ENCODE peak calls at places on chromosomes 5 and 9, in six cellular contexts. O is hepatocyte; R is mucosa of descending colon; S is right cardiac atrium; P is GM23248; B is CD8-positive, alpha-beta T cell. T is an unnamed sample. For H3K4me1, the result is how much of the 10 kb centered on the place peaks cover.

GRCh38 chr9:132163457-132163875 is 1.6 kb downstream of the NTNG2 start:
- DNase-seq in R (no peak), S (peak), B (no peak), O (peak), P (peak), T (peak)

GRCh38 chr5:122779451-122779850 is 4.6 kb downstream of the SNX2 start:
- DNase-seq in O (no peak), P (peak), S (no peak), R (no peak), B (no peak), T (peak)

GRCh38 chr9:136434580-136435169 is 5.0 kb downstream of the INPP5E start:
- DNase-seq in R (no peak), S (no peak), P (no peak), B (no peak), O (no peak), T (no peak)

GRCh38 chr9:3177362-3177761 is 333.5 kb upstream of the PUM3 start:
- DNase-seq in S (no peak), P (no peak), B (no peak), R (peak), O (peak), T (no peak)

GRCh38 chr5:138391859-138392386 is 39.4 kb downstream of the KDM3B start:
- DNase-seq in P (no peak), S (peak), O (no peak), B (no peak), R (no peak), T (peak)

GRCh38 chr5:65395526-65396155 is 86.1 kb downstream of the ADAMTS6 start:
- DNase-seq in R (no peak), O (no peak), P (peak), S (no peak), B (no peak), T (peak)

GRCh38 chr9:95090871-95091573 is 226.5 kb downstream of the FANCC start:
- DNase-seq in O (no peak), P (no peak), R (no peak), B (no peak), S (peak), T (no peak)

GRCh38 chr5:140725799-140726471 is 25.7 kb downstream of the ZMAT2 start:
- DNase-seq in O (peak), P (peak), R (peak), B (peak), S (peak), T (peak)

GRCh38 chr5:1881273-1881586 is 1.5 kb downstream of the IRX4 start:
- DNase-seq in P (no peak), R (no peak), O (peak), S (no peak), B (no peak), T (no peak)

GRCh38 chr5:128169369-128170017 is 85.9 kb downstream of the SLC12A2 start:
- DNase-seq in P (no peak), S (no peak), O (no peak), R (no peak), B (no peak), T (no peak)

GRCh38 chr5:98414938-98415337 is 358.5 kb upstream of the RGMB start:
- DNase-seq in R (no peak), P (peak), B (no peak), S (no peak), O (no peak), T (peak)

GRCh38 chr5:107542831-107543231 is 127.9 kb downstream of the EFNA5 start:
- DNase-seq in B (no peak), R (peak), S (peak), O (peak), P (peak), T (peak)

GRCh38 chr9:78314953-78315870 is 18.3 kb downstream of the PSAT1 start:
- DNase-seq in R (peak), O (no peak), P (peak), B (no peak), S (no peak), T (no peak)

GRCh38 chr9:123225374-123225813 is 43.0 kb downstream of the STRBP start:
- DNase-seq in P (peak), S (no peak), O (peak), R (peak), B (peak), T (peak)

GRCh38 chr5:167797933-167798332 is 493.5 kb upstream of the WWC1 start:
- DNase-seq in S (no peak), O (no peak), R (no peak), P (peak), B (no peak), T (peak)

GRCh38 chr9:27660148-27660547 is 86.9 kb upstream of the C9orf72 start:
- DNase-seq in O (no peak), R (no peak), S (no peak), P (no peak), B (no peak), T (no peak)

GRCh38 chr5:126477681-126478117 is 54.5 kb downstream of the GRAMD2B start:
- DNase-seq in B (no peak), R (no peak), O (no peak), P (peak), S (no peak), T (no peak)

GRCh38 chr9:97577051-97577450 is 56.1 kb downstream of the TSTD2 start:
- DNase-seq in O (no peak), R (no peak), S (no peak), P (no peak), B (no peak), T (no peak)

GRCh38 chr9:19376931-19377330 is 3.1 kb downstream of the RPS6 start:
- DNase-seq in O (no peak), S (no peak), R (no peak), P (no peak), B (no peak), T (no peak)

GRCh38 chr9:123438821-123439220 is 82.8 kb downstream of the CRB2 start:
- DNase-seq in S (no peak), R (no peak), O (no peak), B (no peak), P (no peak), T (peak)

GRCh38 chr9:37908283-37908682 is 4.4 kb upstream of the SLC25A51 start:
- DNase-seq in R (no peak), B (no peak), O (no peak), P (no peak), S (no peak), T (peak)

GRCh38 chr5:10579537-10580521 is 16.0 kb downstream of the ANKRD33B start:
- DNase-seq in O (no peak), R (no peak), P (no peak), S (no peak), B (no peak), T (no peak)

GRCh38 chr9:35675732-35676392 is 2.1 kb downstream of the CA9 start:
- DNase-seq in B (no peak), P (peak), S (peak), O (peak), R (peak), T (peak)

GRCh38 chr9:87115790-87116189 is 168.5 kb upstream of the GAS1 start:
- DNase-seq in B (no peak), R (no peak), S (no peak), P (no peak), O (no peak), T (no peak)

GRCh38 chr5:149357370-149358293 is at the start of gene PCYOX1L:
- DNase-seq in B (peak), O (peak), S (peak), P (peak), R (peak), T (peak)

GRCh38 chr5:149358294-149358651 is 427 bp downstream of the PCYOX1L start:
- DNase-seq in R (peak), P (peak), S (peak), B (peak), O (peak), T (peak)

GRCh38 chr5:149358818-149359217 is 972 bp downstream of the PCYOX1L start:
- DNase-seq in P (peak), R (no peak), O (no peak), B (no peak), S (no peak), T (no peak)

GRCh38 chr5:149356391-149356790 is 1.5 kb upstream of the PCYOX1L start:
- DNase-seq in B (no peak), R (no peak), O (no peak), P (peak), S (no peak), T (no peak)

DNA sequence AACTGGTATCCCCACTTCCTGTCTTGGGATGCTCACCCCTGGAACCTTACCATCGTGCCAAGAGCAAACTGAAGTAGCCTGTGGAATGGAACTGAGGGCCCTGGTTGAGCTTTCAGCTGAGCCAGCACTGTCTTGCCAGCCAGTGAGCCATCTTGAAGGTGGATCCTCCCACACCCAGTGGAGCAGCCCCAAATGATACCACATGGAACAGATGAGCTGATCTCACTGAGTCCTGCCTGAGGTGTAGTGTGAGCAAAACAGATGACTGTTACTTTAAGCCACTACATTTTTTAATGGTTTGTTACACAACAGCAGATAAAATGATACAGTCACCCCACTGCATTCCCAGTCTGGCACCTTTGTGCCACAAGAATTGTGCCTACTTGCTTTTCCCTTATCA is 2.2 kb upstream of the PCYOX1L start:
- DNase-seq in R (no peak), P (peak), O (no peak), B (no peak), S (no peak), T (no peak)
- H3K4me1 ChIP-seq in R (under half), P (under half), O (under half), B (under half), S (under half), T (under half)

GRCh38 chr9:100426194-100426531 is 780 bp upstream of the MSANTD3 start:
- DNase-seq in S (no peak), O (no peak), R (no peak), B (no peak), P (no peak), T (peak)
- H3K4me3 ChIP-seq in S (peak), O (peak), R (no peak), B (peak), P (peak), T (peak)

GRCh38 chr5:172844577-172844838 is 10.5 kb downstream of the ERGIC1 start:
- DNase-seq in B (no peak), S (no peak), O (no peak), R (no peak), P (no peak), T (no peak)
- H3K4me1 ChIP-seq in B (under half), S (under half), O (under half), R (under half), P (under half), T (under half)

GRCh38 chr9:488448-488847 is 273.8 kb downstream of the DOCK8 start:
- DNase-seq in R (no peak), B (no peak), P (no peak), O (no peak), S (no peak), T (no peak)

GRCh38 chr9:494764-495163 is 280.1 kb downstream of the DOCK8 start:
- DNase-seq in R (no peak), S (no peak), B (no peak), P (no peak), O (no peak), T (no peak)

GRCh38 chr9:486156-486555 is 271.5 kb downstream of the DOCK8 start:
- DNase-seq in R (no peak), B (no peak), P (no peak), S (no peak), O (no peak), T (no peak)

GRCh38 chr9:487429-487828 is 272.8 kb downstream of the DOCK8 start:
- DNase-seq in S (no peak), P (no peak), R (no peak), B (no peak), O (no peak), T (no peak)

GRCh38 chr9:489198-490197 is 274.8 kb downstream of the DOCK8 start:
- DNase-seq in P (no peak), O (no peak), B (no peak), R (no peak), S (no peak), T (no peak)
- H3K4me3 ChIP-seq in P (no peak), O (no peak), B (no peak), R (no peak), S (no peak), T (no peak)

GRCh38 chr5:151900876-151901275 is 23.8 kb downstream of the GLRA1 start:
- DNase-seq in O (no peak), B (no peak), R (no peak), S (no peak), P (no peak), T (no peak)
- H3K4me1 ChIP-seq in O (under half), B (under half), R (under half), S (under half), P (under half), T (under half)

DNA sequence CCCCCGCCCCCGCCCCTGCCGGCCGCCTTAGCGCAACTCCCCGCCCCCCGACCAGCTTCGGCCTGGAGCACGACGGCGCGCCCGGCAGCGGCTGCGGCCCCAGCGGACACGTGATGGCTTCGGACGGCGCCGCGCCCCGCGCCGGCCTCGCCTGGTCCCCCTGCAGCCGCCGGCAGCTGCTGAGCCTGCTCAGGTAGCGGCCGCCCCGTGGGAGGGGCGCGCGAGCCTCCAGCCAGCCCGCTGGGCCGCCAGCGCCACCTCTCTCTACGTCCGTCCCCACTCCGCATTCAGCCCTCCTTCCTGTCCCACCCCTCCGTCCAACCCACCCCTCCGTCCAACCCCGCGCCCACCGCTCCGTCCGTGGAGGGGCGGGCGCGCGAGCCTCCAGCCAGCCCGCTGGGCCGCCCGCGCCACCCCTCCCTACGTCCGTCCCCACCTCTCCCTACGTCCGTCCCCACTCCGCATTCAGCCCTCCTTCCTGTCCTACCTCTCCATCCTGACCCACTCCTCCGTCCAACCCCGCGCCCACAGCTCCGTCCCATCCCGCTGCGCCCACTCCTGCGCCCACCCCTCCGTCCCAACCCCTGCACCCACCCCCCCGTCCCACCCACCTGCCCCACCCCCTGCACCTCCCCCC is 6.5 kb downstream of the ADAMTS13 start:
- DNase-seq in P (peak), R (peak), S (no peak), O (peak), B (no peak), T (peak)
- H3K4me3 ChIP-seq in P (peak), R (no peak), S (peak), O (peak), B (no peak), T (peak)

GRCh38 chr5:141743652-141744333 is 61.8 kb upstream of the ARAP3 start:
- DNase-seq in S (no peak), B (no peak), R (no peak), P (no peak), O (no peak), T (no peak)

GRCh38 chr5:141746395-141746794 is 64.4 kb upstream of the ARAP3 start:
- DNase-seq in S (no peak), R (no peak), B (no peak), P (no peak), O (no peak), T (no peak)

GRCh38 chr5:141742144-141742543 is 60.1 kb upstream of the ARAP3 start:
- DNase-seq in R (no peak), O (no peak), P (no peak), S (no peak), B (no peak), T (no peak)

GRCh38 chr5:141740885-141741284 is 58.9 kb upstream of the ARAP3 start:
- DNase-seq in R (no peak), B (no peak), S (no peak), P (no peak), O (no peak), T (no peak)

GRCh38 chr5:141742866-141743651 is 61.0 kb upstream of the ARAP3 start:
- DNase-seq in O (peak), B (no peak), P (peak), S (no peak), R (peak), T (peak)
- H3K4me1 ChIP-seq in O (under half), B (under half), P (under half), S (under half), R (under half), T (under half)

GRCh38 chr5:61450170-61450815 is 118.2 kb downstream of the ZSWIM6 start:
- DNase-seq in S (no peak), B (no peak), O (peak), R (no peak), P (peak), T (no peak)
- H3K4me3 ChIP-seq in S (no peak), B (no peak), O (no peak), R (no peak), P (peak), T (no peak)

GRCh38 chr5:133229931-133230664 is 178.3 kb downstream of the HSPA4 start:
- DNase-seq in S (no peak), O (no peak), P (no peak), R (no peak), B (no peak), T (no peak)

GRCh38 chr5:133232011-133232410 is 180.2 kb downstream of the HSPA4 start:
- DNase-seq in P (no peak), O (no peak), R (peak), B (no peak), S (no peak), T (no peak)

GRCh38 chr5:133232435-133232834 is 180.6 kb downstream of the HSPA4 start:
- DNase-seq in O (no peak), B (no peak), S (no peak), P (no peak), R (no peak), T (no peak)

GRCh38 chr5:133232911-133233310 is 181.1 kb downstream of the HSPA4 start:
- DNase-seq in S (no peak), O (no peak), P (no peak), B (no peak), R (no peak), T (no peak)

DNA sequence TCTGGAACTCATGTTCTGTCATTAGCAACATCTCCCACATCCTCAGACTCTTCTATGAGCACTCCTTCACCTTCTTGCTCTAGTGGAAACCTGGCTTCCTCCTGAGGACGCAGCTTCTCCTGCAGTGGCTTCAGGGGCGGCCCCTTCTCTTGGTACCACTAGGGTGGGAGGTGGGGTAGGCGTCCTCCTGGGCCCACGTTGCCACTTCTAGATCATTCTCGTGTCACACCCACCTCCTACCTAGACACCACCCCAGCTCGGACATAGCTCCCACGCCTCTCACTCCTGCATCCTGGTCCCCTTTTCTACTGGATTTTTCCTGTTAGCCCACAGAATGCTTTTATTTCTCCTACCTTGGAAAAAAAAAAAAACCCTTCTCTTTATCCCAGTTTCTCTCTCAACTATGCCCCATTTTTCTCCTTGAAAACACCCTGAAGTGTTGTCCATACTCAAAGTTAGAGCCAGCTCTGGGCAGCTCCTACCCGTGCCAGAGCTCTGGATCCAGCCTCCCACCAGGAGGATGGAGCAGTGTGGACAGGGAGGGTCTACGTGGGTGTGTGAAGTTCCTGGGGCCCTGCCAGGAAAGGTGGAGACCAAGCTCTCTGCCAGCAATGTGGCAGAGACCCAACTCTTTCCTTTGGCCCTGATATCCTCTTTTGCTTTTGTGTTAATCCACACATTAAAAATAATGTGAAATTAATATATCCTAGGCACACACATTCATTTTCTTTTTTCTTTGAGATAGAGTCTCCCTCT is 179.2 kb downstream of the HSPA4 start:
- DNase-seq in S (no peak), B (no peak), R (no peak), P (no peak), O (no peak), T (no peak)
- H3K4me1 ChIP-seq in S (under half), B (under half), R (under half), P (under half), O (under half), T (under half)

T was measured in cardiac muscle cell.